ENCODE peak calls at places on chromosomes 7 and 10, in nine cellular contexts. H, M, T, O, I, U, A, X and N are unnamed samples.

GRCh38 chr10:106614293-106614692 is 550.2 kb downstream of the SORCS1 start:
- DNase-seq in H (no peak), I (no peak), U (no peak), O (no peak), X (no peak), T (no peak), M (no peak), A (no peak), N (peak; percentile 45)

GRCh38 chr7:158975526-158976467 is 119.4 kb downstream of the DYNC2I1 start:
- DNase-seq in M (no peak), A (no peak), T (no peak), U (no peak), X (no peak), H (peak; percentile 72), I (no peak), O (no peak), N (no peak)

GRCh38 chr7:77827999-77828398 is 29.4 kb downstream of the PHTF2 start:
- DNase-seq in A (no peak), I (no peak), H (peak; percentile 60), X (no peak), M (no peak), O (no peak), U (no peak), T (no peak), N (peak; percentile 9)

GRCh38 chr10:306654-307185 is 171.5 kb downstream of the ZMYND11 start:
- DNase-seq in T (no peak), A (no peak), X (no peak), H (no peak), U (no peak), I (no peak), M (no peak), O (peak; percentile 77), N (no peak)

GRCh38 chr10:30111340-30111980 is 52.1 kb upstream of the JCAD start:
- DNase-seq in X (no peak), O (no peak), M (peak; percentile 74), H (no peak), T (no peak), A (no peak), I (peak; percentile 89), U (no peak), N (no peak)

GRCh38 chr7:152859781-152860191 is 100.2 kb downstream of the ACTR3B start:
- DNase-seq in M (no peak), A (no peak), U (no peak), T (no peak), O (no peak), H (no peak), I (no peak), X (no peak), N (no peak)

GRCh38 chr7:145030754-145031153 is 194.9 kb upstream of the TPK1 start:
- DNase-seq in I (no peak), A (no peak), T (no peak), U (no peak), M (no peak), O (no peak), H (no peak), X (no peak), N (no peak)

GRCh38 chr7:81594767-81595166 is 175.1 kb downstream of the HGF start:
- DNase-seq in U (no peak), I (peak; percentile 40), M (no peak), O (no peak), A (no peak), X (no peak), H (no peak), T (no peak), N (no peak)

GRCh38 chr10:102227050-102227449 is 951 bp downstream of the ELOVL3 start:
- DNase-seq in U (no peak), M (no peak), H (no peak), X (no peak), A (no peak), O (no peak), I (peak; percentile 49), T (no peak), N (no peak)

GRCh38 chr7:29471444-29472138 is 92.0 kb upstream of the PRR15 start:
- DNase-seq in U (no peak), O (no peak), M (no peak), A (no peak), T (no peak), H (no peak), I (no peak), X (no peak), N (no peak)

GRCh38 chr10:80137926-80138325 is 5.4 kb downstream of the PLAC9 start:
- DNase-seq in A (no peak), T (no peak), X (no peak), I (no peak), O (no peak), U (no peak), M (no peak), H (no peak), N (no peak)

GRCh38 chr7:122212754-122213153 is 68.7 kb upstream of the AASS start:
- DNase-seq in H (no peak), U (no peak), M (no peak), A (no peak), X (no peak), T (no peak), I (no peak), O (no peak), N (no peak)

GRCh38 chr10:10794776-10795175 is 222.9 kb upstream of the CELF2 start:
- DNase-seq in A (no peak), O (no peak), I (peak; percentile 83), M (no peak), X (no peak), T (no peak), H (no peak), U (no peak), N (peak; percentile 93)

GRCh38 chr10:119871881-119872609 is 598 bp downstream of the MCMBP start:
- DNase-seq in T (peak; percentile 75), U (peak; percentile 41), I (peak; percentile 28), X (peak; percentile 49), A (peak; percentile 43), H (peak; percentile 54), M (no peak), O (peak; percentile 75), N (no peak)

GRCh38 chr10:43255644-43256431 is 11.0 kb downstream of the RASGEF1A start:
- DNase-seq in O (no peak), X (no peak), I (no peak), U (no peak), H (no peak), A (peak; percentile 7), T (no peak), M (no peak), N (no peak)

GRCh38 chr7:117385340-117386124 is 41.8 kb downstream of the ASZ1 start:
- DNase-seq in T (no peak), X (no peak), I (peak; percentile 53), O (no peak), H (peak; percentile 20), A (no peak), M (no peak), U (no peak), N (no peak)